ENCODE peak calls at places on chromosomes 1 and 21, in eight cellular contexts. H is Panc1, J is astrocyte, G is MM.1S, E is endodermal cell, M is neural progenitor cell, V is cardiac muscle cell, C is brain microvascular endothelial cell. R is an unnamed sample. For H3K27me3, the result is how much of the 10 kb centered on the place peaks cover.

GRCh38 chr1:240499012-240499411 is 112.9 kb downstream of the GREM2 start:
- DNase-seq in M (no peak), C (peak), E (no peak), V (peak), H (no peak), G (no peak), J (peak), R (no peak)

GRCh38 chr1:36253463-36253862 is 29.2 kb downstream of the THRAP3 start:
- DNase-seq in G (no peak), H (no peak), C (peak), M (no peak), J (peak), V (peak), E (no peak), R (no peak)

GRCh38 chr1:31855038-31855845 is 39.4 kb upstream of the SPOCD1 start:
- DNase-seq in M (no peak), H (no peak), J (peak), V (peak), E (no peak), G (no peak), C (peak), R (no peak)

GRCh38 chr21:20661745-20662470 is 336.3 kb upstream of the NCAM2 start:
- DNase-seq in E (peak), J (no peak), H (no peak), V (no peak), C (no peak), G (no peak), M (peak), R (no peak)

GRCh38 chr21:41242238-41242829 is 74.3 kb upstream of the FAM3B start:
- DNase-seq in H (no peak), C (no peak), G (no peak), E (peak), J (no peak), M (no peak), V (no peak), R (no peak)

GRCh38 chr1:220711086-220711809 is 21.1 kb downstream of the C1orf115 start:
- DNase-seq in C (no peak), G (no peak), H (no peak), V (no peak), M (no peak), E (no peak), J (no peak), R (no peak)

GRCh38 chr1:23376890-23377811 is 7.5 kb upstream of the ZNF436 start:
- DNase-seq in C (peak), J (peak), H (peak), M (peak), E (peak), V (peak), G (no peak), R (no peak)

GRCh38 chr1:63721531-63722189 is 52.2 kb upstream of the ROR1 start:
- DNase-seq in H (no peak), V (peak), C (peak), M (no peak), E (no peak), G (no peak), J (peak), R (no peak)

GRCh38 chr1:30907641-30908445 is 715 bp downstream of the SDC3 start:
- DNase-seq in V (no peak), J (no peak), H (no peak), M (no peak), E (peak), C (no peak), G (no peak), R (peak)

GRCh38 chr1:230407351-230407750 is 18.8 kb downstream of the PGBD5 start:
- DNase-seq in C (no peak), E (peak), H (no peak), J (no peak), M (no peak), V (no peak), G (no peak), R (no peak)

GRCh38 chr1:15885701-15886612 is 38.5 kb downstream of the SPEN start:
- DNase-seq in M (peak), J (peak), V (peak), C (peak), E (peak), H (peak), G (no peak), R (peak)

GRCh38 chr1:119948342-119949214 is 52.3 kb upstream of the ADAM30 start:
- DNase-seq in V (peak), H (peak), E (peak), J (peak), C (peak), G (peak), M (peak), R (peak)

GRCh38 chr1:159937014-159937750 is 8.2 kb downstream of the IGSF9 start:
- DNase-seq in E (no peak), G (no peak), C (no peak), M (no peak), H (no peak), J (no peak), V (no peak), R (no peak)

GRCh38 chr1:26575350-26575747 is 45.8 kb downstream of the RPS6KA1 start:
- DNase-seq in J (no peak), C (no peak), M (no peak), H (no peak), V (no peak), G (no peak), E (no peak), R (no peak)

GRCh38 chr1:202567747-202568146 is 142.5 kb downstream of the SYT2 start:
- DNase-seq in V (peak), G (no peak), M (no peak), J (peak), C (no peak), E (no peak), H (no peak), R (no peak)

DNA sequence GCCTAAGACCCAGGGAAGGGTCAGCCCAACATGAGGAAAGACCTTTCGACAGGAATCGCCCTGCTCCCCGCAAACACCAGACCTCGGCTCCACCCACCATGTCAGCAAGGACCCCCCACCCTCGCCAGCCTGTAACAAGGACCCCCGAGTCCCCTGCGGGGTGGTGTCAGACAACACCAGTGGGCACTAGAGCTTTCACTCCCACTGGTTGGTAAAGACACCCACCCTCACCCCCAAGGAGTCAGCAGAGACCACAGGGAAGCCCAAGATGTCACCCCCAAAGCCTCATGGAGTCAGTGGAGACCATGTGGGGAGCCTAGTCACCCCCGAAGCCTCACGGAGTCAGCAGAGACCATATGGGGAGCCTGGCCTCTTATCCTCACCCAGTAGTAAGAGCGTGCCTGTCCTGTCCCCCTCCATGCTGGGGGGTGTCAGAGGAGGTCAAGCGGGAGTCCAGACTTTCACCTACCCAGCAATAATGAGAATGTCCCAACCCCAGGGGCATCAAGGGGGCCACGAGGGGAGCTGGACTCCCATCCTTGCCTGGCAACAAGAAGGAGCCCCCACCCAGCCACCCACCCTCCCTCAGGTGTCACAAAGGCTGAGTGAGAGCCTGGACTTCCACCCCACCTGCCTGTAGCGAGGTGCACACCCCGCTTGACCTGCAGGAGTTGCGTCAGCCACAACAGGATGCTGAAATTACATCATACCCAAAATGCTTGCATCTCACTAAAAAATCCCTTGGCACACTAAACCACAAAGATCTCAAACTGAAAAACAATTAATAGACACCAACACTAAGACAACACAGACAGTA is 24.8 kb downstream of the SLC19A1 start:
- DNase-seq in E (peak), G (no peak), J (no peak), V (peak), H (no peak), C (no peak), M (no peak), R (peak)
- TF ChIP-seq CTCF in E (no peak), G (no peak), J (no peak), V (no peak), H (no peak), C (no peak), M (no peak), R (no peak)

DNA sequence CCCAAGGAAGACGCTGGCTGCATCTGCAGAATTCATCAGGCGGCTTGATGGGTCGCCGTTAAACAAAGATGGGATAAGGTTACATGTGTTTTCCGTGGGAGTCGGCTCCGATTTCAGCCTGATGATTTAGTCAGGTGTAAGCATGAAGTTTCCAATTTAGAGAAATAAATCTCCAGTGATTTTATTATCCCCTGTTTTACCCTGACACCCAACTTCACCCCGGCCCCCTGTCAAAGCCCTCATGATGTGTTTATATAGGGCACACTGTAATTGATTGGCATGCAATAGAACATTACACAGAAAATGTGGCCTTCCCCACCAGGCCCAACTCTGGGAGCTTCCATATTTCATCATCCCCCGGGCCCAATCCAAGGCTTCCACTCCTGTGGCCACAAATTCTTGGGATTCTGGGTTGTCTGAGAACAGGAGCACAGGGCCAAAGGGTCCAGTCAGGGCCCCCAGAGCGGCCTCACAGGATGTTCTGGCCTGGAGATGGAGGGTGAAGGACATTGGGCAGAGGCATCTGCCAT is 72.5 kb downstream of the FOXD2 start:
- DNase-seq in V (no peak), J (no peak), H (no peak), G (no peak), M (no peak), C (no peak), E (peak), R (no peak)
- H3K27me3 ChIP-seq in V (half or more), J (under half), H (under half), G (under half), M (half or more), C (under half), E (under half), R (under half)

DNA sequence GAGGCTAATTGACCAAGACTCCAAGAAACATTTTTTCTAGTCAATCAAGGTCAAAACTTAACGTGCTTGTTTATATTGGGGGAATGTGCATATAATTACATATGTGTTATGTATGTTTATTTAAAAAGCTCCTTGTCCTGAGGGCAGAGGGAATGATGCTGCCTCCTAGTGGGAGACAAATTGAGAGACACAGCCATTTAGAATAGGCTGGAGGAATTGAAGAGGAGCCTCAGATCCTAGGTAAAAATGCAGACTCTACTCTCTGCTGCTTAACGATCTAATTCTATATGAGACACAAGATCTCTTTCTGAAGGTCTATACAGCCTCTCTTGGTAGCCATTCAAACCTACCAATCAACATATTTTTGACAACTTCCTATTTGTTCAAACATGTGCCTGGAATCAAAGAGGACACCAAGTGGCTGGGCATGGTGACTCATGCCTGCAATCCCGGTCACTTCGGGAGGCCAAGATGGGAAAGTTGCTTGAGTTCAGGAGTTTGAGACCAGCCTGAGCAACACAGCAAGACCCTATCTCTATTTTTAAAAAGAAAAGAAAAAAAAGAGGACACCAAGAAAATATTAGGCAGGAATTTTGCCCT is 136.6 kb upstream of the ZNF648 start:
- DNase-seq in H (no peak), G (no peak), C (no peak), E (no peak), M (no peak), V (no peak), J (no peak), R (no peak)
- TF ChIP-seq CTCF in H (peak), G (no peak), C (peak), E (peak), M (peak), V (no peak), J (no peak), R (no peak)

GRCh38 chr1:29415156-29415830 is 179.0 kb downstream of the PTPRU start:
- DNase-seq in C (no peak), J (no peak), M (peak), G (no peak), E (peak), V (peak), H (no peak), R (no peak)

GRCh38 chr1:29417558-29417858 is 181.2 kb downstream of the PTPRU start:
- DNase-seq in V (no peak), M (no peak), E (no peak), G (no peak), C (no peak), H (no peak), J (no peak), R (no peak)

GRCh38 chr1:29416267-29416666 is 179.9 kb downstream of the PTPRU start:
- DNase-seq in C (no peak), J (no peak), G (no peak), M (peak), V (peak), E (peak), H (no peak), R (no peak)

GRCh38 chr1:29416825-29417557 is 180.7 kb downstream of the PTPRU start:
- DNase-seq in V (peak), J (peak), C (no peak), H (no peak), G (no peak), E (peak), M (no peak), R (no peak)

GRCh38 chr1:29415861-29416260 is 179.5 kb downstream of the PTPRU start:
- DNase-seq in M (no peak), G (no peak), J (no peak), V (peak), H (no peak), C (no peak), E (no peak), R (no peak)
- H3K27me3 ChIP-seq in M (under half), G (half or more), J (under half), V (under half), H (under half), C (under half), E (under half), R (under half)